ENCODE peak calls at places on chromosomes 6 and 20, in four cellular contexts. T, F, M and S are unnamed samples.

GRCh38 chr6:152471459-152472070 is 165.6 kb downstream of the SYNE1 start:
- DNase-seq in F (no peak), T (no peak), M (no peak), S (peak)

GRCh38 chr6:45265246-45265645 is 62.9 kb upstream of the RUNX2 start:
- DNase-seq in T (peak), F (no peak), M (no peak), S (no peak)

GRCh38 chr20:54479138-54479906 is 3.9 kb downstream of the DOK5 start:
- DNase-seq in M (no peak), T (peak), F (no peak), S (peak)

GRCh38 chr6:116398366-116399005 is 27.7 kb downstream of the DSE start:
- DNase-seq in M (no peak), T (no peak), F (no peak), S (no peak)

GRCh38 chr6:79170915-79171314 is 63.6 kb downstream of the HMGN3 start:
- DNase-seq in F (no peak), T (no peak), M (no peak), S (no peak)

GRCh38 chr6:158572653-158573541 is 13.0 kb downstream of the TMEM181 start:
- DNase-seq in F (no peak), M (no peak), T (no peak), S (no peak)

GRCh38 chr20:21640556-21640955 is 64.9 kb upstream of the PAX1 start:
- DNase-seq in F (no peak), M (no peak), T (peak), S (peak)

GRCh38 chr6:53651764-53652401 is 13.7 kb downstream of the KLHL31 start:
- DNase-seq in M (no peak), T (peak), F (no peak), S (peak)

GRCh38 chr6:137031122-137031521 is 13.6 kb downstream of the IL20RA start:
- DNase-seq in F (no peak), M (no peak), T (no peak), S (no peak)

GRCh38 chr6:1215023-1215422 is 96.9 kb upstream of the FOXQ1 start:
- DNase-seq in T (no peak), M (no peak), F (no peak), S (no peak)

GRCh38 chr20:15195378-15195777 is 858.0 kb upstream of the FLRT3 start:
- DNase-seq in F (no peak), M (no peak), T (no peak), S (no peak)

GRCh38 chr6:33112148-33112547 is 36.4 kb downstream of the HLA-DPB1 start:
- DNase-seq in T (peak), F (peak), M (peak), S (peak)

GRCh38 chr6:109393882-109394281 is 11.6 kb upstream of the CD164 start:
- DNase-seq in F (no peak), M (no peak), T (no peak), S (no peak)

GRCh38 chr6:7147051-7147671 is 39.4 kb downstream of the RREB1 start:
- DNase-seq in M (no peak), T (no peak), F (no peak), S (no peak)

GRCh38 chr20:58503668-58504067 is 11.5 kb downstream of the APCDD1L start:
- DNase-seq in T (no peak), F (no peak), M (no peak), S (no peak)

DNA sequence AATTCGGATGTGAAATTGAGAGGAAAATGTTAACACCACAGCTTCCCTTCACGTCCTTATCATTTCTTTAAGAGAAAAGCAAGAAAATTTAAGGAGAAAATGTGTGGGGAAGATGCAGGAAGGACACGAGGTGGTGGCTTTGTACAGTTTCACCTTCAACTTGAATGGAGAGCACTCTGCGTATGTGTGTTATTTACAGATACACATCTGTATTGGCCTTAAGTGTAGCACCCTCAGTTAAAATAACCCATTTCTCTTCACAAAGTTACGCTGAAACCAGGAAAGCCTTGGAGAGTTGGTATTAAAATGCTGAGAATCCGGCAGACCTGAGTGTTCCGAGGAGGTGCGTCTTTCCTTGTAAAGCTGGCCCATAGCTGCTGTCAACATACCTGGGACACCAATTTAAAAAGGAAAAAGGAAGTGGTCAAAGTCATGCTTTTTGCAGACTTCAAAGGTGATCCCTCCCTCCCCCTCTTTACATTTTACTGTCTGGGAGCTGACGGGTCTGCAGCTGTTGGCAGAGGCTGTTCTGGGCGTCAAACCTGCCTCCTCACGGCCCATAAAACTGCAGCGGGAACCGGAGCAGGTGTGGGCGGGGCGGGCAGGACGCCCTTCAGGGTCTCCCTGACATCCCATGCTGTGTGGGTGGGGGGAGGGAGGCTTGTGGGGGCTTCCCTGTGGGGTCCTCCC is 61.3 kb upstream of the TBXT start:
- DNase-seq in T (no peak), M (no peak), F (no peak), S (no peak)
- TF ChIP-seq TARDBP in T (no peak), M (no peak), F (no peak), S (no peak)

DNA sequence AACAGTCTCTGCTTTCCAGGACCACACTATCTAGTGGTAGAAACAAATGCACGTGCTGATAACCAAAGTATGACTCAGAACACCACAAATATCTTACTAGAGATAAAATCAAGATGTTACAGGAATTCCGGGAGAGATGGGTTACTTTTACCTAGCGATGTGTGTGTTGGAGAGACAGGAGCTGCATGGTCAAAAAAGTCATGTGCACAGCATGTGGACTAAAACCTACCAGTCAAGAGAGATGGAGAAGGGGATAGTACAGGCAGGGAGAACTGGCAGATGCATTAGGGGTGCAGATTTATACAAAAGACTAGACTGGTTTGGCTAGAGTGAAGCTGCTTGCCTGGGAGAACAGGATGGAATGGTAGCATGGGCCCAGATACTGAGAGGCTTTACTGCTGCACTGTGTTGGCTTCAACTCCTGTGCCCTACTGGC is 75.3 kb upstream of the MRAP2 start:
- DNase-seq in F (no peak), M (no peak), T (no peak), S (no peak)
- TF ChIP-seq TARDBP in F (no peak), M (no peak), T (no peak), S (no peak)

GRCh38 chr20:57478176-57478575 is 46.8 kb downstream of the CTCFL start:
- DNase-seq in F (no peak), M (no peak), T (no peak), S (no peak)

GRCh38 chr20:57475388-57476072 is 49.4 kb downstream of the CTCFL start:
- DNase-seq in M (no peak), F (no peak), T (no peak), S (no peak)

GRCh38 chr20:57476073-57476526 is 48.8 kb downstream of the CTCFL start:
- DNase-seq in F (no peak), T (no peak), M (peak), S (no peak)

GRCh38 chr20:57474816-57475215 is 50.1 kb downstream of the CTCFL start:
- DNase-seq in T (no peak), M (no peak), F (no peak), S (no peak)

GRCh38 chr20:57476641-57477461 is 48.1 kb downstream of the CTCFL start:
- DNase-seq in F (no peak), M (no peak), T (no peak), S (no peak)
- TF ChIP-seq TARDBP in F (no peak), M (no peak), T (no peak), S (no peak)

DNA sequence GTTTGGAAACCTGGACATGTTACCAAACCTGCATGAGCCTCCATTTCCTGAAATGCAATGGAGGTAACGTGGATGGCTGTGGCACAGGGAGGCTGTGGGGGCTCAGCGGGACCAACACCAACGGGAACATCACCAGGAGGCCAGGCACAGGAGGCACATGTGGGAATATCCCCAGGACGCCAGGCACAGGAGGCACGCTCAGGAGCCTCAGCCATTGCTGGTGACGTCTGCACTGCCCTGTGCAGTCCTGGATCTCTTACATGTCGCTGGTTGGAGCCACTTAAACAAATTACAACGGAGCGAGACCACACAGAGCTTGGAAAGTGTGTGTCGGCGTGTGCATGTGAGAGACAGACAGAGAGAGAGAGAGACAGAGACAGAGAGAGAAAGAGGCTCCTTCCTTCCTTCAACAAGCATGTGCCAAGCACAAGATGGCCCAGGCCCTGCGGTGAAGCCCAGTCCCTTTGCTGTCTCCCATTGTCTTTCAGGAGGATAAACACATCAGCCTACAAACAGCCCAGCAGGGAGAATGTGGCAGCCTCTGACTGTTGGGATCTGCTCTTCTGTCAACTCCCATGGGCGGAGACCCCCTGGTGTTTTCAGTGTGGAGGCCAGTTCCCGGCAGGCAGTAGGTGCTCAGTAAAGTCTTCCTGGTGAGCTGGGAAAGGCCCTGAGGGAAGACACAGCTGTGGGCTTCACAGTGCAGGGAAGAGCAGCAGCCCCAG is 112.7 kb upstream of the THBS2 start:
- DNase-seq in T (no peak), F (no peak), M (no peak), S (no peak)
- TF ChIP-seq TARDBP in T (no peak), F (no peak), M (no peak), S (no peak)